ENCODE peak calls at places on chromosome 20, in five cellular contexts. H is hippocampal formation, U is heart right ventricle, J is hypothalamus, X is fibroblast of the aortic adventitia. Y is an unnamed sample.
A peak's percentile ranks its signal among the peaks of the same experiment; 100 is the strongest.

GRCh38 chr20:13863244-13863643 is 78.4 kb downstream of the NDUFAF5 start:
- DNase-seq in H (no peak), U (no peak), J (no peak), X (no peak), Y (no peak)

GRCh38 chr20:10242166-10242565 is 23.5 kb downstream of the SNAP25 start:
- DNase-seq in H (no peak), U (no peak), J (no peak), X (no peak), Y (peak; percentile 30)

GRCh38 chr20:17808357-17808756 is 108.6 kb downstream of the BANF2 start:
- DNase-seq in H (no peak), U (peak; percentile 34), J (no peak), X (peak; percentile 82), Y (peak; percentile 96)

GRCh38 chr20:43776691-43777090 is 49.9 kb upstream of the GTSF1L start:
- DNase-seq in H (no peak), U (no peak), J (no peak), X (no peak), Y (no peak)

GRCh38 chr20:2986466-2986865 is 57.0 kb upstream of the GNRH2 start:
- DNase-seq in H (no peak), U (no peak), J (no peak), X (peak; percentile 47), Y (peak; percentile 59)

GRCh38 chr20:25274891-25275812 is 27.3 kb downstream of the PYGB start:
- DNase-seq in H (no peak), U (peak; percentile 71), J (no peak), X (no peak), Y (no peak)

GRCh38 chr20:57471496-57472210 is 53.3 kb downstream of the CTCFL start:
- DNase-seq in H (no peak), U (no peak), J (no peak), X (no peak), Y (no peak)

GRCh38 chr20:5024103-5024502 is 22.8 kb upstream of the SLC23A2 start:
- DNase-seq in H (no peak), U (no peak), J (no peak), X (peak; percentile 30), Y (peak; percentile 5)

GRCh38 chr20:17885544-17885943 is 83.0 kb downstream of the SNX5 start:
- DNase-seq in H (no peak), U (no peak), J (no peak), X (no peak), Y (no peak)

GRCh38 chr20:36908603-36909002 is 32.7 kb downstream of the TLDC2 start:
- DNase-seq in H (no peak), U (no peak), J (no peak), X (no peak), Y (peak; percentile 42)

GRCh38 chr20:10061641-10062040 is 26.9 kb downstream of the ANKEF1 start:
- DNase-seq in H (no peak), U (no peak), J (no peak), X (no peak), Y (no peak)

GRCh38 chr20:62321521-62321948 is 18.7 kb downstream of the ADRM1 start:
- DNase-seq in H (no peak), U (peak; percentile 18), J (no peak), X (no peak), Y (peak; percentile 26)

GRCh38 chr20:17971571-17972013 is 2.8 kb downstream of the MGME1 start:
- DNase-seq in H (no peak), U (no peak), J (no peak), X (peak; percentile 62), Y (peak; percentile 38)

GRCh38 chr20:62642666-62643520 is 590 bp downstream of the SLCO4A1 start:
- DNase-seq in H (no peak), U (peak; percentile 36), J (no peak), X (peak; percentile 30), Y (peak; percentile 9)

GRCh38 chr20:14715400-14715799 is 378.0 kb upstream of the FLRT3 start:
- DNase-seq in H (no peak), U (no peak), J (no peak), X (no peak), Y (no peak)

GRCh38 chr20:24838551-24839530 is 110.2 kb upstream of the CST7 start:
- DNase-seq in H (no peak), U (no peak), J (no peak), X (peak; percentile 37), Y (no peak)

GRCh38 chr20:57680934-57681914 is 28.6 kb downstream of the PMEPA1 start:
- DNase-seq in H (no peak), U (no peak), J (no peak), X (no peak), Y (no peak)

GRCh38 chr20:10842116-10842515 is 168.3 kb upstream of the JAG1 start:
- DNase-seq in H (no peak), U (no peak), J (no peak), X (no peak), Y (no peak)

GRCh38 chr20:24808616-24809015 is 140.5 kb upstream of the CST7 start:
- DNase-seq in H (no peak), U (no peak), J (no peak), X (no peak), Y (no peak)

GRCh38 chr20:16048881-16049280 is 524.4 kb downstream of the KIF16B start:
- DNase-seq in H (no peak), U (no peak), J (no peak), X (no peak), Y (no peak)

GRCh38 chr20:45138451-45139300 is 14.4 kb upstream of the WFDC12 start:
- DNase-seq in H (no peak), U (peak; percentile 36), J (no peak), X (no peak), Y (no peak)

GRCh38 chr20:20741067-20742045 is 28.9 kb upstream of the RALGAPA2 start:
- DNase-seq in H (no peak), U (no peak), J (no peak), X (no peak), Y (no peak)

GRCh38 chr20:11232896-11233295 is 559.1 kb upstream of the JAG1 start:
- DNase-seq in H (no peak), U (no peak), J (no peak), X (no peak), Y (no peak)

GRCh38 chr20:53870426-53871199 is 199.8 kb downstream of the BCAS1 start:
- DNase-seq in H (no peak), U (no peak), J (no peak), X (no peak), Y (no peak)

GRCh38 chr20:3235661-3236324 is 3.2 kb downstream of the SLC4A11 start:
- DNase-seq in H (no peak), U (no peak), J (no peak), X (peak; percentile 26), Y (no peak)

Y was measured in fibroblast of gingiva.